ENCODE peak calls at places on chromosomes 5 and 9, in eight cellular contexts. Q is fibroblast of lung, I is neural progenitor cell, O is GM23248, Z is HCT116, E is colonic mucosa, M is mesendoderm, C is endodermal cell. G is an unnamed sample.

GRCh38 chr9:92173318-92173717 is 58.1 kb upstream of the SPTLC1 start:
- DNase-seq in C (no peak), Z (no peak), E (no peak), O (no peak), M (no peak), I (no peak), Q (no peak), G (no peak)

GRCh38 chr9:6782981-6783380 is 25.2 kb downstream of the KDM4C start:
- DNase-seq in Z (no peak), C (no peak), Q (no peak), M (no peak), O (no peak), I (no peak), E (no peak), G (no peak)

GRCh38 chr9:90946981-90947380 is 145.4 kb downstream of the SYK start:
- DNase-seq in Q (no peak), I (no peak), E (no peak), O (no peak), C (no peak), M (peak; percentile 13), Z (no peak), G (peak; percentile 86)

GRCh38 chr9:136858452-136858843 is 6.3 kb downstream of the MAMDC4 start:
- DNase-seq in M (no peak), C (no peak), E (peak; percentile 32), Q (no peak), I (no peak), Z (no peak), O (no peak), G (no peak)

GRCh38 chr5:56763711-56764466 is 51.5 kb upstream of the MAP3K1 start:
- DNase-seq in O (peak; percentile 47), I (no peak), M (peak; percentile 74), Q (peak; percentile 29), C (no peak), Z (no peak), E (no peak), G (peak; percentile 92)

GRCh38 chr9:123881604-123882003 is 48.3 kb downstream of the DENND1A start:
- DNase-seq in C (no peak), M (no peak), Z (no peak), O (no peak), Q (no peak), E (no peak), I (no peak), G (no peak)

GRCh38 chr9:89454498-89455355 is 43.2 kb downstream of the SEMA4D start:
- DNase-seq in I (no peak), C (no peak), O (no peak), E (no peak), Z (no peak), Q (no peak), M (no peak), G (no peak)

GRCh38 chr9:115847245-115847644 is 306.3 kb upstream of the PAPPA start:
- DNase-seq in M (no peak), C (no peak), O (peak; percentile 83), E (no peak), Z (no peak), I (no peak), Q (peak; percentile 69), G (peak; percentile 29)

GRCh38 chr5:2802693-2803365 is 51.4 kb upstream of the IRX2 start:
- DNase-seq in Q (no peak), Z (no peak), E (no peak), O (no peak), I (no peak), C (no peak), M (no peak), G (no peak)

GRCh38 chr5:145483211-145483610 is 351.9 kb downstream of the PRELID2 start:
- DNase-seq in I (no peak), M (no peak), Q (peak; percentile 40), E (no peak), O (peak; percentile 60), Z (no peak), C (no peak), G (no peak)

GRCh38 chr5:68070641-68071191 is 144.8 kb upstream of the PIK3R1 start:
- DNase-seq in Q (no peak), I (no peak), E (no peak), Z (no peak), O (peak; percentile 61), M (no peak), C (no peak), G (no peak)

GRCh38 chr5:150895431-150896428 is 9.1 kb downstream of the ZNF300 start:
- DNase-seq in Z (no peak), E (no peak), C (no peak), O (peak; percentile 2), Q (peak; percentile 10), M (peak; percentile 14), I (no peak), G (no peak)

GRCh38 chr5:77077821-77078176 is 9.3 kb downstream of the ZBED3 start:
- DNase-seq in I (no peak), O (no peak), M (no peak), Q (no peak), Z (no peak), C (no peak), E (no peak), G (no peak)

GRCh38 chr5:10762178-10762775 is 1.2 kb upstream of the DAP start:
- DNase-seq in O (no peak), Q (no peak), I (peak; percentile 25), Z (no peak), C (peak; percentile 45), M (peak; percentile 4), E (peak; percentile 44), G (peak; percentile 82)

GRCh38 chr5:75265731-75266130 is 29.1 kb upstream of the ANKRD31 start:
- DNase-seq in M (peak; percentile 72), Q (peak; percentile 53), E (no peak), C (no peak), Z (peak; percentile 37), I (peak; percentile 35), O (peak; percentile 55), G (no peak)

GRCh38 chr5:124655943-124656459 is 90.4 kb downstream of the ZNF608 start:
- DNase-seq in Q (peak; percentile 90), E (peak; percentile 81), I (no peak), Z (peak; percentile 78), O (peak; percentile 86), M (no peak), C (no peak), G (peak; percentile 33)

GRCh38 chr9:70480405-70480980 is 66.0 kb upstream of the KLF9 start:
- DNase-seq in Z (no peak), M (no peak), E (peak; percentile 70), I (no peak), O (peak; percentile 80), Q (peak; percentile 100), C (no peak), G (no peak)

GRCh38 chr5:142235050-142235797 is 89.6 kb downstream of the SPRY4 start:
- DNase-seq in E (no peak), Q (no peak), C (peak; percentile 80), Z (no peak), I (peak; percentile 93), M (peak; percentile 93), O (peak; percentile 37), G (peak; percentile 41)

GRCh38 chr9:98365227-98365669 is 109.8 kb upstream of the TBC1D2 start:
- DNase-seq in C (peak; percentile 77), E (peak; percentile 29), M (peak; percentile 66), Z (peak; percentile 41), O (peak; percentile 23), Q (peak; percentile 53), I (peak; percentile 25), G (peak; percentile 59)

GRCh38 chr5:135131801-135132675 is 98.0 kb upstream of the PITX1 start:
- DNase-seq in Z (no peak), C (no peak), I (peak; percentile 57), M (peak; percentile 42), E (peak; percentile 41), O (no peak), Q (no peak), G (no peak)

GRCh38 chr5:135135530-135136201 is 101.6 kb upstream of the PITX1 start:
- DNase-seq in M (no peak), I (no peak), Z (peak; percentile 36), Q (peak; percentile 87), O (peak; percentile 89), E (peak; percentile 92), C (peak; percentile 31), G (no peak)

GRCh38 chr5:135134686-135135381 is 100.8 kb upstream of the PITX1 start:
- DNase-seq in M (no peak), Q (no peak), O (no peak), E (peak; percentile 63), I (no peak), C (peak; percentile 32), Z (no peak), G (no peak)

GRCh38 chr5:135133181-135133580 is 99.2 kb upstream of the PITX1 start:
- DNase-seq in O (no peak), M (no peak), Z (no peak), Q (no peak), I (no peak), E (no peak), C (no peak), G (peak; percentile 85)

DNA sequence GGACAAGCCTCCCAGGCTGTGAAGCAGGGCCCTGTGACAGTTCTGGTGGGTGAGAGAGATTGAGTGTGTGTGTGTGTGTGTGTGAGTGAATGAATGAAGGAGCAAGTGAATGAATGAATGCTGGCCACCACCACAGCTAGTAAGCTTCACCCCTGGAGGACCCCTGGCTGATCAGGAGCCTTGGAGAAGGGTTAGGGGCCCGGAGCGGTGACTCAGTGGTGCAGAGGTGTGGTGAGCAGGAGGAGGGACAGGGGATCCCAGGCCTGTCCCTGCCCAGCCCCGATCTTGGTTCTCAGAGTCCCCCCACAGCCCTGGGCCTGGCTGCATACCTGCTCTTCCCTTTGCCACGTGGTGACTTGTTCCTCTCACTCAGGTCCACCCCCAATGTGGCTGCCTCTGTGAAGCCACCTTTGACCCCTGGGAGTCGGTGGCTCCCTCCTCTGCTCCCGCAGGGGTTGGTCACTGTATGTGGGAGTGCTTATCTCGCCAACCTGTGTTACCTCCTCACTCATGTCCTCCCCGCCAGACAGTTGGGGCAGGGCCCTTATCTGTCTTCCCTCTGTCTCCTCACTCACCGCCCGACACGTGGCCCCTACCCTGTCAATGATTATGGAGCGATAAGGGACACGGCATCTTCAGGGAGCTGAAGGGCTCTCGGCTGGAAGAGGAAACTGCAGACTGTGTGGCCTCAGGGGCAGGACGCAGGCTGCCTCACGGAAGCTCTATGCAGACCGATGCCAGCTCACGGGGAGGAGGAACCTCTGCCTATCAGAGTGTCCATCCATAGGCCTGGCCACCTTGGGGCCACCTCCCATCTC is 99.9 kb upstream of the PITX1 start:
- DNase-seq in Q (no peak), C (peak; percentile 67), M (peak; percentile 77), E (peak; percentile 93), O (no peak), Z (no peak), I (no peak), G (peak; percentile 95)
- H3K4me3 ChIP-seq in Q (no peak overlapping the region), C (no peak overlapping the region), M (no peak overlapping the region), E (no peak overlapping the region), O (no peak overlapping the region), Z (no peak overlapping the region), I (no peak overlapping the region), G (peak overlapping the region; percentile 26)

GRCh38 chr9:133146746-133147411 is 16.8 kb downstream of the GBGT1 start:
- DNase-seq in Q (no peak), E (no peak), M (no peak), I (no peak), Z (no peak), C (no peak), O (no peak), G (no peak)
- H3K9ac ChIP-seq in Q (no peak overlapping the region), E (peak overlapping the region; percentile 65), M (no peak overlapping the region), I (no peak overlapping the region), Z (peak overlapping the region; percentile 12), C (no peak overlapping the region), O (no peak overlapping the region), G (no peak overlapping the region)

GRCh38 chr5:179895861-179896260 is 11.8 kb downstream of the TBC1D9B start:
- DNase-seq in C (no peak), I (no peak), Q (no peak), M (no peak), Z (no peak), O (no peak), E (no peak), G (no peak)
- H3K4me1 ChIP-seq in C (no peaks in the 10 kb centered on the region), I (no peaks in the 10 kb centered on the region), Q (no peaks in the 10 kb centered on the region), M (no peaks in the 10 kb centered on the region), Z (no peaks in the 10 kb centered on the region), O (no peaks in the 10 kb centered on the region), E (no peaks in the 10 kb centered on the region), G (no peaks in the 10 kb centered on the region)

GRCh38 chr9:4298255-4299005 is 1.4 kb downstream of the GLIS3 start:
- DNase-seq in O (peak; percentile 72), I (peak; percentile 56), Z (no peak), Q (no peak), E (peak; percentile 70), M (peak; percentile 82), C (peak; percentile 83), G (peak; percentile 84)
- H3K4me3 ChIP-seq in O (peak overlapping the region; percentile 95), I (peak overlapping the region; percentile 89), Z (peak overlapping the region; percentile 71), Q (peak overlapping the region; percentile 68), E (peak overlapping the region; percentile 78), M (peak overlapping the region; percentile 23), C (peak overlapping the region; percentile 81), G (peak overlapping the region; percentile 71)